ENCODE peak calls at places on chromosomes 16 and 17, in seven cellular contexts. One of them, this sample, is unnamed.

GRCh38 chr17:6473128-6473767 is 29.0 kb downstream of the PIMREG start:
- DNase-seq in H1: peak; percentile 93
- DNase-seq in trophoblast cell: peak; percentile 76
- DNase-seq in mesendoderm: peak; percentile 84
- DNase-seq in IMR-90: peak; percentile 65
- DNase-seq in H9: peak; percentile 95
- DNase-seq in neuronal stem cell: peak; percentile 75
- DNase-seq in this sample: peak; percentile 76

GRCh38 chr16:54346046-54346445 is 59.5 kb upstream of the IRX3 start:
- DNase-seq in H1: no peak
- DNase-seq in trophoblast cell: peak; percentile 24
- DNase-seq in mesendoderm: no peak
- DNase-seq in IMR-90: no peak
- DNase-seq in H9: no peak
- DNase-seq in neuronal stem cell: no peak
- DNase-seq in this sample: no peak

GRCh38 chr17:15388356-15389046 is 47.1 kb upstream of the TEKT3 start:
- DNase-seq in H1: no peak
- DNase-seq in trophoblast cell: no peak
- DNase-seq in mesendoderm: no peak
- DNase-seq in IMR-90: no peak
- DNase-seq in H9: no peak
- DNase-seq in neuronal stem cell: no peak
- DNase-seq in this sample: no peak

GRCh38 chr16:51822471-51822870 is 671.4 kb upstream of the SALL1 start:
- DNase-seq in H1: no peak
- DNase-seq in trophoblast cell: no peak
- DNase-seq in mesendoderm: no peak
- DNase-seq in IMR-90: no peak
- DNase-seq in H9: no peak
- DNase-seq in neuronal stem cell: no peak
- DNase-seq in this sample: no peak

GRCh38 chr16:1470543-1471251 is 4.1 kb downstream of the CLCN7 start:
- DNase-seq in H1: peak; percentile 40
- DNase-seq in trophoblast cell: peak; percentile 15
- DNase-seq in mesendoderm: no peak
- DNase-seq in IMR-90: peak; percentile 43
- DNase-seq in H9: no peak
- DNase-seq in neuronal stem cell: no peak
- DNase-seq in this sample: peak; percentile 68

GRCh38 chr17:42101513-42102292 is 3.4 kb upstream of the ZNF385C start:
- DNase-seq in H1: peak; percentile 100
- DNase-seq in trophoblast cell: peak; percentile 67
- DNase-seq in mesendoderm: peak; percentile 79
- DNase-seq in IMR-90: peak; percentile 57
- DNase-seq in H9: peak; percentile 96
- DNase-seq in neuronal stem cell: peak; percentile 68
- DNase-seq in this sample: peak; percentile 50

GRCh38 chr16:22928882-22929281 is 114.9 kb downstream of the HS3ST2 start:
- DNase-seq in H1: no peak
- DNase-seq in trophoblast cell: no peak
- DNase-seq in mesendoderm: no peak
- DNase-seq in IMR-90: no peak
- DNase-seq in H9: no peak
- DNase-seq in neuronal stem cell: no peak
- DNase-seq in this sample: no peak

GRCh38 chr17:73625975-73626706 is 18.1 kb downstream of the SDK2 start:
- DNase-seq in H1: no peak
- DNase-seq in trophoblast cell: peak; percentile 25
- DNase-seq in mesendoderm: peak; percentile 70
- DNase-seq in IMR-90: no peak
- DNase-seq in H9: no peak
- DNase-seq in neuronal stem cell: no peak
- DNase-seq in this sample: no peak

GRCh38 chr17:70987867-70988340 is 818.6 kb downstream of the KCNJ2 start:
- DNase-seq in H1: no peak
- DNase-seq in trophoblast cell: no peak
- DNase-seq in mesendoderm: peak; percentile 85
- DNase-seq in IMR-90: no peak
- DNase-seq in H9: peak; percentile 71
- DNase-seq in neuronal stem cell: no peak
- DNase-seq in this sample: no peak

GRCh38 chr17:59361916-59362810 is 30.7 kb downstream of the YPEL2 start:
- DNase-seq in H1: no peak
- DNase-seq in trophoblast cell: no peak
- DNase-seq in mesendoderm: no peak
- DNase-seq in IMR-90: peak; percentile 93
- DNase-seq in H9: no peak
- DNase-seq in neuronal stem cell: no peak
- DNase-seq in this sample: peak; percentile 91

GRCh38 chr16:20849587-20850390 is 43.5 kb downstream of the REXO5 start:
- DNase-seq in H1: peak; percentile 91
- DNase-seq in trophoblast cell: peak; percentile 29
- DNase-seq in mesendoderm: peak; percentile 74
- DNase-seq in IMR-90: peak; percentile 68
- DNase-seq in H9: peak; percentile 51
- DNase-seq in neuronal stem cell: peak; percentile 69
- DNase-seq in this sample: peak; percentile 73

GRCh38 chr17:82924812-82925211 is 85.0 kb upstream of the ZNF750 start:
- DNase-seq in H1: no peak
- DNase-seq in trophoblast cell: no peak
- DNase-seq in mesendoderm: peak; percentile 7
- DNase-seq in IMR-90: no peak
- DNase-seq in H9: no peak
- DNase-seq in neuronal stem cell: no peak
- DNase-seq in this sample: no peak

GRCh38 chr16:81446318-81447275 is 2.0 kb downstream of the CMIP start:
- DNase-seq in H1: peak; percentile 53
- DNase-seq in trophoblast cell: peak; percentile 80
- DNase-seq in mesendoderm: peak; percentile 66
- DNase-seq in IMR-90: peak; percentile 51
- DNase-seq in H9: no peak
- DNase-seq in neuronal stem cell: no peak
- DNase-seq in this sample: peak; percentile 52

GRCh38 chr16:678858-679807 is 1.1 kb upstream of the STUB1 start:
- DNase-seq in H1: peak; percentile 79
- DNase-seq in trophoblast cell: peak; percentile 55
- DNase-seq in mesendoderm: peak; percentile 86
- DNase-seq in IMR-90: peak; percentile 30
- DNase-seq in H9: peak; percentile 84
- DNase-seq in neuronal stem cell: peak; percentile 63
- DNase-seq in this sample: peak; percentile 67

GRCh38 chr16:35319536-35320192 is 1860.3 kb downstream of the TP53TG3F start:
- DNase-seq in H1: no peak
- DNase-seq in trophoblast cell: no peak
- DNase-seq in mesendoderm: no peak
- DNase-seq in IMR-90: no peak
- DNase-seq in H9: no peak
- DNase-seq in neuronal stem cell: no peak
- DNase-seq in this sample: no peak

GRCh38 chr16:9152649-9153501 is 61.4 kb downstream of the HAPSTR1 start:
- DNase-seq in H1: no peak
- DNase-seq in trophoblast cell: no peak
- DNase-seq in mesendoderm: no peak
- DNase-seq in IMR-90: no peak
- DNase-seq in H9: no peak
- DNase-seq in neuronal stem cell: no peak
- DNase-seq in this sample: no peak

GRCh38 chr17:11871773-11872172 is 125.5 kb downstream of the ZNF18 start:
- DNase-seq in H1: no peak
- DNase-seq in trophoblast cell: no peak
- DNase-seq in mesendoderm: peak; percentile 33
- DNase-seq in IMR-90: no peak
- DNase-seq in H9: no peak
- DNase-seq in neuronal stem cell: no peak
- DNase-seq in this sample: no peak

GRCh38 chr17:35750526-35751395 is 2.3 kb downstream of the GAS2L2 start:
- DNase-seq in H1: no peak
- DNase-seq in trophoblast cell: no peak
- DNase-seq in mesendoderm: no peak
- DNase-seq in IMR-90: no peak
- DNase-seq in H9: no peak
- DNase-seq in neuronal stem cell: no peak
- DNase-seq in this sample: no peak

GRCh38 chr16:4588961-4589360 is 25.7 kb downstream of the UBALD1 start:
- DNase-seq in H1: no peak
- DNase-seq in trophoblast cell: no peak
- DNase-seq in mesendoderm: no peak
- DNase-seq in IMR-90: no peak
- DNase-seq in H9: no peak
- DNase-seq in neuronal stem cell: no peak
- DNase-seq in this sample: no peak

GRCh38 chr16:4591706-4592470 is 22.8 kb downstream of the UBALD1 start:
- DNase-seq in H1: no peak
- DNase-seq in trophoblast cell: no peak
- DNase-seq in mesendoderm: no peak
- DNase-seq in IMR-90: no peak
- DNase-seq in H9: peak; percentile 46
- DNase-seq in neuronal stem cell: no peak
- DNase-seq in this sample: no peak

GRCh38 chr16:4591191-4591590 is 23.5 kb downstream of the UBALD1 start:
- DNase-seq in H1: no peak
- DNase-seq in trophoblast cell: no peak
- DNase-seq in mesendoderm: no peak
- DNase-seq in IMR-90: no peak
- DNase-seq in H9: no peak
- DNase-seq in neuronal stem cell: no peak
- DNase-seq in this sample: no peak

DNA sequence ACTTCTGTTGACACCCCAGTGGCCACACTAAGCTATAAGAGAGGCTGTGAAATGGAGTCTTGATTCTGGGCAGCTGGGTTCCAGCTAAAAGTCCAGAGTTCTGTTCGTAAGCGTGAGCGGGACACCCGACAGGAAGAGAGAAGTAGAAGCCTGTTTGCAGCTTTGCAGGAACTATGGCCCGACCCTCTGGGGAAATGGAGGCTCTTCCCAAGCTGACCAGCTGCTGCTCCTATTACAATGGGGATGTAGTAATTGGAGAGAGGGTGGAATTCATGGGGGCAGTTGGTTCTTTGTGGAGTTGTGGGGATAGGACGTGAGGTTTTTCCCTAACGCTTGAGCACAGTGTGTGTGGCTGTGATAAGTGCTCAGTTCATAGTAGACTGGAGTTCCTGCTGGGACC is 28.4 kb downstream of the UBALD1 start:
- DNase-seq in H1: no peak
- DNase-seq in trophoblast cell: no peak
- DNase-seq in mesendoderm: no peak
- DNase-seq in IMR-90: no peak
- DNase-seq in H9: no peak
- DNase-seq in neuronal stem cell: no peak
- DNase-seq in this sample: no peak
- H4K8ac ChIP-seq in H1: no peak overlapping the region
- H4K8ac ChIP-seq in trophoblast cell: no peak overlapping the region
- H4K8ac ChIP-seq in mesendoderm: no peak overlapping the region
- H4K8ac ChIP-seq in IMR-90: no peak overlapping the region
- H4K8ac ChIP-seq in H9: no peak overlapping the region
- H4K8ac ChIP-seq in neuronal stem cell: no peak overlapping the region
- H4K8ac ChIP-seq in this sample: no peak overlapping the region

DNA sequence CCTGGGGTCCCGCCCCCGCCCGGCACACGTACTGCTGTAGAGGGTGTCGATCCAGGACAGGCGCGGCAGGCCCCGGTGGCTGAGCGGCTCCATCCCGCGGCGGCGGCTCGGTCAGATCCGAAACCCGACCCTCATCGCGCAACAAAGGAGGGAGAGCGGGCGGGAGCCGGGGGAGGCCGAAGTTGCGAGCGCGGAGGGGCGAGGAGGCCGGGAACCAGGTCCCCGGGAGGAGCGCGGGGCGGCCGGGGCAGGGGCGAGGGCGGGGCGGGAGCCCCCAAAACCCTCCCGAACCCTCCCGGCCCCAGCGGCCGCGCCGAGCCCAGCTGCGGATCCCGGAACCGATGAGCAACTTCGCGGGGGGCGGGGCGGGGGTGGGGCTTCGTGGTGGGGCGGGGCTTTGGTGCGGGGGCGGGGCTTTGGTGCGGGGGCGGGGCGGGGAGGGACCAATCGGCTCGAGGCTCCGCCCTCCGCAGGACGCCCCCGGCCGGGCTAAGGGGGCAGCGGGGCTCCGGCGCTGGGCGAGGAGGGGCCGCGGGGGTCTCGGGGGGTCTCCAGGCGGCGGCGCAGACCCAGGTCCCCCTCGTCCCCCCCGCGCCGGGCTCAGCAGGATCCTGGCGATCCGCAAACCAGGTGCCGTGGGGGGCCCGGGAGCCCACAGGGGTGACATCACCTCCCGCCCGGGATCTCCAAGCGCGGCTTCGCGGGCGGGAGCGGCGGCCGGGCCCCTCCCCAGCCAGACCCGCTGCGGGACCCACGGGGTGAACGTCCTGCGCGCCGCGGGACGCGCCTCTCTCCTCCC is at the start of gene ABR:
- DNase-seq in H1: peak; percentile 82
- DNase-seq in trophoblast cell: no peak
- DNase-seq in mesendoderm: no peak
- DNase-seq in IMR-90: peak; percentile 26
- DNase-seq in H9: peak; percentile 77
- DNase-seq in neuronal stem cell: peak; percentile 67
- DNase-seq in this sample: peak; percentile 46
- H3K9ac ChIP-seq in H1: no peak within 1 kb of the TSS
- H3K9ac ChIP-seq in trophoblast cell: no peak within 1 kb of the TSS
- H3K9ac ChIP-seq in mesendoderm: peak within 1 kb of the TSS; percentile 72
- H3K9ac ChIP-seq in IMR-90: peak within 1 kb of the TSS; percentile 95
- H3K9ac ChIP-seq in H9: peak within 1 kb of the TSS; percentile 27
- H3K9ac ChIP-seq in neuronal stem cell: peak within 1 kb of the TSS; percentile 97
- H3K9ac ChIP-seq in this sample: peak within 1 kb of the TSS; percentile 83

DNA sequence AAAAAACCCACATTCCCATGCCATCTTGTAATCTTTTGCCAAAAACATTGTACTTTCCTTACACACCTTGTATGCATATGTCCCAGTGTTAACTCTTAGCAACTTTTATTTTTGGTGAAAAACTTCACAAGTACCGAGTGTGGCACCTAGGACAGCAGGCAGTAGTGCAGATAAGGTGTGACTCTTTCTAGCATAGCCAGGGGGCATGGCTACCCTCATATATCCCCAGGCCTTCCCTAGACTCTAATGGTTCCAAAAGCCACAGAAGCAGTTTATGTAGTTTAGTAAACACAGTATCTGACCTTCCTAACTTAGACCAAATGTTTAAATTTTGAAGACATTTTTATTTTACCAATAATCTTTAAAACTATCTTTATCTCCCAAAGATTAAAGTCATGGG is 20.5 kb upstream of the MILR1 start:
- DNase-seq in H1: no peak
- DNase-seq in trophoblast cell: peak; percentile 79
- DNase-seq in mesendoderm: no peak
- DNase-seq in IMR-90: no peak
- DNase-seq in H9: no peak
- DNase-seq in neuronal stem cell: no peak
- DNase-seq in this sample: no peak
- H4K8ac ChIP-seq in H1: no peak overlapping the region
- H4K8ac ChIP-seq in trophoblast cell: no peak overlapping the region
- H4K8ac ChIP-seq in mesendoderm: no peak overlapping the region
- H4K8ac ChIP-seq in IMR-90: no peak overlapping the region
- H4K8ac ChIP-seq in H9: no peak overlapping the region
- H4K8ac ChIP-seq in neuronal stem cell: no peak overlapping the region
- H4K8ac ChIP-seq in this sample: no peak overlapping the region

DNA sequence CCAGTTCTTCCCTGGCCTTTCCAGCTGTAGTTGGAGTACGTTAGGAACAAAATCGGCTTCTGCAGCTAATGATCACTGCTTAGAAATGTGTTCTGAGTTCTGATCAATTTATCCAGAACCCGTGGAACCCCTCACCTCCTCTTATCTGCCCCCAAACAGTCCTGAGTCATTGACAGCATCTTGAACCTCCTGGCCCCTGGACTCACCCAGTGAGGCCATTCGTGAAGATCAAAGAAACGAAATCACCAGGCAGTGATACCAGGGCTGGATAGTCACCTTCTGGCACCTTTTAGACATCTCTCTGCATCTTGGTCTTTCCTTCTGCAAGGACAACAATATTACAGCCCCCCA is 17.0 kb upstream of the EXOC7 start:
- DNase-seq in H1: no peak
- DNase-seq in trophoblast cell: no peak
- DNase-seq in mesendoderm: no peak
- DNase-seq in IMR-90: no peak
- DNase-seq in H9: no peak
- DNase-seq in neuronal stem cell: no peak
- DNase-seq in this sample: no peak
- H3K9ac ChIP-seq in H1: no peak overlapping the region
- H3K9ac ChIP-seq in trophoblast cell: no peak overlapping the region
- H3K9ac ChIP-seq in mesendoderm: no peak overlapping the region
- H3K9ac ChIP-seq in IMR-90: no peak overlapping the region
- H3K9ac ChIP-seq in H9: no peak overlapping the region
- H3K9ac ChIP-seq in neuronal stem cell: no peak overlapping the region
- H3K9ac ChIP-seq in this sample: no peak overlapping the region

This sample was measured in mesenchymal stem cell.